ENCODE peak calls at places on chromosomes 7 and 10, in four cellular contexts. Q is esophagus muscularis mucosa, T is tibial artery, F is right lobe of liver. Z is an unnamed sample.

GRCh38 chr10:71736570-71737355 is 17.2 kb upstream of the C10orf105 start:
- DNase-seq in Q (no peak), T (no peak), F (no peak), Z (no peak)

GRCh38 chr10:120423350-120424197 is 33.5 kb upstream of the PLPP4 start:
- DNase-seq in Q (no peak), T (no peak), F (peak), Z (peak)

GRCh38 chr7:22576941-22577927 is 77.2 kb upstream of the STEAP1B start:
- DNase-seq in Q (no peak), T (peak), F (peak), Z (peak)

GRCh38 chr10:70656489-70656888 is 15.8 kb upstream of the ADAMTS14 start:
- DNase-seq in Q (no peak), T (no peak), F (no peak), Z (peak)

GRCh38 chr10:97400665-97401454 is at the start of gene RRP12:
- DNase-seq in Q (peak), T (peak), F (peak), Z (peak)

GRCh38 chr7:95899919-95900513 is 127.7 kb downstream of the DYNC1I1 start:
- DNase-seq in Q (peak), T (no peak), F (no peak), Z (no peak)

GRCh38 chr10:49679480-49679893 is at the start of gene C10orf53:
- DNase-seq in Q (peak), T (no peak), F (no peak), Z (no peak)

GRCh38 chr10:120209124-120209523 is 247.9 kb upstream of the PLPP4 start:
- DNase-seq in Q (no peak), T (no peak), F (no peak), Z (no peak)

GRCh38 chr10:61397175-61397986 is 55.8 kb downstream of the TMEM26 start:
- DNase-seq in Q (no peak), T (no peak), F (no peak), Z (no peak)

DNA sequence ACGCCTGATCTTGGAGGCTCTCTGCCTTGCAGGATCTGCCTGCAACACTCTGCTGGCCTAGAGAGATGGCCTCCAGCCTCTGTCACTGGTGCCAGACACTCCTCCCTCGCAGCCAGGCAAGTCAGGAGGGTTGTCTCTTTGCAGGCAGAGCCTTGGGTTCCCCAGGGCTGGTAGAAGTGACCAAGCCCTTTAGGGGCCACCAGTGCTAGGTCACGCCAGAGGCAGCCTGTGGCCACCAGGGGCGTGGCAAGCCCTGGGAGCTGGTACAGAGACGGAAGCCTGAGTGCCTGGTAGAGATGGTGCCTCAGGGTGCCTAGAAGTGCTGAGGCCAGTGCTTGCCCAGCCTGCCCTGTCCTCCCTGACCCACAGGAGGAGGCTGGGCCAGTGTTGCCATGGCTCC is 9.1 kb downstream of the ADCYAP1R1 start:
- DNase-seq in Q (no peak), T (no peak), F (no peak), Z (no peak)
- TF ChIP-seq CTCF in Q (no peak), T (no peak), F (no peak), Z (peak)

GRCh38 chr7:143258830-143259229 is 4.4 kb upstream of the GSTK1 start:
- DNase-seq in Q (no peak), T (no peak), F (peak), Z (no peak)

GRCh38 chr7:143256932-143257331 is 6.3 kb upstream of the GSTK1 start:
- DNase-seq in Q (no peak), T (no peak), F (no peak), Z (no peak)

GRCh38 chr7:143257501-143257900 is 5.7 kb upstream of the GSTK1 start:
- DNase-seq in Q (no peak), T (no peak), F (no peak), Z (no peak)

GRCh38 chr7:143255564-143255963 is 7.7 kb upstream of the GSTK1 start:
- DNase-seq in Q (no peak), T (no peak), F (no peak), Z (no peak)

DNA sequence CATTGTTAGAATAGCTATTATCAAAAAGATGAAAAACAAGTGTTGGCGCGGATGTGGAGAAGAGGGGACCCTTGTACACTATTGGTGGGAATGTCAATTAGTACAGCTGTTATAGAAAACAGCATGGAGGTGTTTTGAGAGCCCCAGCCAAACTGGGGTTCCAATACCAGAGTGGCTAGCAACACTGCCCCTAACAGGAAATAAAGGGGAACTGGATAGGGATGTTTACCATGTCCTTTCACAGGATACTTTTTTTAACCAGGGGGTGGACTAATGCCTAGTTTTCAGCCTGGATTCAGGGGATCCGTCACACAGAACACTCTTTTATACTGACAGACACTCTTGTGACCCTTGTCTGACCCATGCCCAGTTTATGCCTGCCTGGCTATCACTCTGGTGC is 6.9 kb upstream of the GSTK1 start:
- DNase-seq in Q (no peak), T (no peak), F (no peak), Z (no peak)
- TF ChIP-seq CTCF in Q (no peak), T (no peak), F (no peak), Z (peak)

GRCh38 chr7:129778770-129779601 is 167.5 kb downstream of the NRF1 start:
- DNase-seq in Q (no peak), T (no peak), F (no peak), Z (no peak)

GRCh38 chr7:129781128-129781855 is 169.8 kb downstream of the NRF1 start:
- DNase-seq in Q (no peak), T (no peak), F (no peak), Z (no peak)

GRCh38 chr7:129779602-129780256 is 168.2 kb downstream of the NRF1 start:
- DNase-seq in Q (no peak), T (no peak), F (no peak), Z (no peak)

GRCh38 chr7:129781856-129782256 is 170.3 kb downstream of the NRF1 start:
- DNase-seq in Q (no peak), T (no peak), F (no peak), Z (no peak)

DNA sequence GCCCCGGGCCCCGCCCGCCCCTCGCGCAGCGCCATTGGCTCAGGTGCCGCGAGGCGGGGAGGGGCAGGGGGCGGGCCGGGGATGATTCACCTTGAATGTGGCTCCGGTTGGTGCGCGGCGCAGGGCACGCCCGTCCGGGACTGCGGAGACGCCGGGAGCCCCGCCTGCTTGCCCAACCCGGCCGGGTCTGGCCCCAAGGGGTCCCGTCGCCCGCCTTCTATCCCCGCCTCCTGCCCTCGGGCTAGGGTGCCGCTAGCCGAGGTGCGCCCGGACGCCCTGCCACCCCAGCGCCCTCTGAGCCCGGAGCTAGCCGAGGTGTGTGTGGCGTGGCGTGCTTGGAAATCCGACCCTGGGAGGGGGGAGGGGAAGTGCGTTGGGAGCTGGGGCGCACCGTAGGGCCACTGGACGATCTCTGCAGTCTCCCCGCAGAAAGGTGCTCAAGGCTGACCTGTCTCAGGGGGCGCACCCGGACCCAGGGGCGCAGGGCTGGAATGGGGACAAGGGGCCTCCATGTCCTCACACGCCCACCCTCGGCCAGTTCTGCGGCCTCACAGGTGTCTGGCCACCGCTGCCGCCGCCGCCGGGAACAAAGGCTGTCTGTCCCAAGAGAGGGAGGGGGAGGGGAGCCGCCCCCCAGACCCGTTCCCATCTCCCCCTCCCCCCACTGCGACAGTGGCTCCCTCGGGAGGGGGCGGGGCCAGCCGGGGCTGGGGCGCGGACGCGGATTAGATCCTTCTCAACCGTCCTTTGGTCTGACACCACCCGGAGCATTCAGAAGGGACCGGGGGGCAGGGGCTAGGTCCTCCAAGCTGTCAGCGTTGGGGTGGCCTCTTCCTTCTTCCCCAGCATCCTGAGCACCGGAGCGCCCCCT is 169.0 kb downstream of the NRF1 start:
- DNase-seq in Q (no peak), T (no peak), F (peak), Z (no peak)
- TF ChIP-seq CTCF in Q (no peak), T (no peak), F (no peak), Z (no peak)

DNA sequence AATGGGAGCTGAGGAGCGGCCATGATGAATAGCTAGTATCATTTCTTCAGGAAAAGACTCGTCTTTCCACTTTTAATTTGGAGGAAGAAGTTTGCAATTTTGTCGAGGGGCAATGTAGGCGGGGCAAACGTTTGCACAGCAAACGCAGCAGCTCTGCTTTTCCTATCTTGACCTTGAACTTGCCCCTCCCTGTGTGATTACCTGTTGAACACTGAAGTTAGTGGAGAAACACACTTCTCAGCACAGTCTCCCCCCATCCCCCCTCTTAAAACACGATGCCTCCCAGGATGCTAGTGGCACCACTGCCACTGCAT is 178 bp upstream of the EPDR1 start:
- DNase-seq in Q (no peak), T (no peak), F (no peak), Z (no peak)
- TF ChIP-seq CTCF in Q (no peak), T (no peak), F (no peak), Z (no peak)

GRCh38 chr10:113894581-113894980 is 40.1 kb downstream of the NHLRC2 start:
- DNase-seq in Q (no peak), T (no peak), F (no peak), Z (no peak)

GRCh38 chr10:113895018-113895417 is 40.6 kb downstream of the NHLRC2 start:
- DNase-seq in Q (no peak), T (no peak), F (no peak), Z (peak)

GRCh38 chr10:113893570-113893969 is 39.1 kb downstream of the NHLRC2 start:
- DNase-seq in Q (no peak), T (no peak), F (no peak), Z (no peak)

GRCh38 chr10:113890769-113891168 is 36.3 kb downstream of the NHLRC2 start:
- DNase-seq in Q (no peak), T (no peak), F (no peak), Z (no peak)

GRCh38 chr10:113891476-113891875 is 37.0 kb downstream of the NHLRC2 start:
- DNase-seq in Q (no peak), T (no peak), F (no peak), Z (peak)
- TF ChIP-seq CTCF in Q (no peak), T (no peak), F (no peak), Z (no peak)

GRCh38 chr7:94300176-94300835 is 94.4 kb upstream of the COL1A2 start:
- DNase-seq in Q (no peak), T (no peak), F (no peak), Z (no peak)

GRCh38 chr7:94298943-94299342 is 95.8 kb upstream of the COL1A2 start:
- DNase-seq in Q (no peak), T (no peak), F (no peak), Z (peak)

GRCh38 chr7:94303736-94304135 is 91.0 kb upstream of the COL1A2 start:
- DNase-seq in Q (no peak), T (no peak), F (no peak), Z (peak)

GRCh38 chr7:94297397-94297838 is 97.3 kb upstream of the COL1A2 start:
- DNase-seq in Q (no peak), T (peak), F (no peak), Z (peak)

DNA sequence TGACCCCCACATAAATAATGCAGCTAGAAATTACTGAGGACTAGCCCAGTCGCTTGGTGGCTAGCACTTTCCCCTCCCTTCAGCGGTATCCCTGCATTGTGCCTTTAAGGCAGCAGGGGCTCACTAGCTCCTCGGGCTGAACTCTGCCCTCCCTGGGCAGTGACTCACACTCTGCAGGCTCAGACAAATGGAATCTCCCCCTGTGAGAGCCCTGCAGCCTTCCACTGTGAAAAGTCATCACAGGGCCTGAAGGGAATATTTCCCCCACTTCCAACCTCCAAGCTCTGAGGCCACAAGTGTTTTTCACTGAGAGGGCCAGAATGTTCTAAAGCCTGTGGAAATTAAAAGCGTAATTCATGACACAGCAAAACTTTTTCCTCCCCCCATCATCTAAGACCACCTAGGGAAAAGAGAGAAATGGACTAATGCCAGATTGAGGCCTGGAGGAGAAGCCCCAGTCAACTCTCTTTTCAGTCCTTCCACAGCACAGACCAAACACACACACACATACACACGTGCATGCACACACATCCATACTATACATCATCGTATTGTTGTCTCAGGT is 93.6 kb upstream of the COL1A2 start:
- DNase-seq in Q (peak), T (peak), F (no peak), Z (peak)
- TF ChIP-seq CTCF in Q (no peak), T (peak), F (no peak), Z (peak)

GRCh38 chr7:84247591-84247990 is 53.0 kb upstream of the SEMA3A start:
- DNase-seq in Q (no peak), T (no peak), F (no peak), Z (peak)
- TF ChIP-seq CTCF in Q (no peak), T (no peak), F (no peak), Z (peak)

GRCh38 chr10:113301342-113301984 is 251.4 kb upstream of the HABP2 start:
- DNase-seq in Q (no peak), T (no peak), F (no peak), Z (no peak)
- TF ChIP-seq CTCF in Q (no peak), T (no peak), F (no peak), Z (peak)

Z was measured in HFFc6.